ENCODE peak calls at places on chromosomes 11 and 22, in ten cellular contexts. S is small intestine, P is left cardiac atrium, N is T-cell, B is T-helper 1 cell, Z is epithelial cell of prostate, V is cardiac muscle cell, W is HT1080, D is NCI-H1417, O is RCC 7860. X is an unnamed sample.
A peak's percentile ranks its signal among the peaks of the same experiment; 100 is the strongest.

GRCh38 chr11:115653076-115653475 is 148.9 kb upstream of the CADM1 start:
- DNase-seq in S (no peak), P (no peak), N (no peak), B (no peak), Z (no peak), V (no peak), W (peak; percentile 66), D (no peak), O (peak; percentile 64), X (no peak)

GRCh38 chr22:38657248-38657909 is 941 bp downstream of the CBY1 start:
- DNase-seq in S (peak; percentile 42), P (no peak), N (no peak), B (peak; percentile 12), Z (no peak), V (peak; percentile 29), W (no peak), D (no peak), O (no peak), X (peak; percentile 21)

GRCh38 chr11:119100246-119100959 is 1.2 kb downstream of the DPAGT1 start:
- DNase-seq in S (peak; percentile 69), P (no peak), N (no peak), B (no peak), Z (no peak), V (no peak), W (peak; percentile 67), D (peak; percentile 9), O (peak; percentile 41), X (no peak)

GRCh38 chr22:31490496-31490925 is 869 bp upstream of the EIF4ENIF1 start:
- DNase-seq in S (peak; percentile 58), P (peak; percentile 51), N (peak; percentile 7), B (peak; percentile 42), Z (peak; percentile 2), V (peak; percentile 57), W (peak; percentile 71), D (no peak), O (peak; percentile 67), X (peak; percentile 41)

GRCh38 chr22:50305658-50306566 is 1.5 kb downstream of the PLXNB2 start:
- DNase-seq in S (peak; percentile 89), P (peak; percentile 90), N (no peak), B (no peak), Z (peak; percentile 92), V (peak; percentile 57), W (peak; percentile 95), D (peak; percentile 49), O (peak; percentile 95), X (no peak)

GRCh38 chr11:121499405-121499804 is 46.6 kb upstream of the SORL1-AS1 start:
- DNase-seq in S (no peak), P (no peak), N (no peak), B (no peak), Z (no peak), V (no peak), W (no peak), D (no peak), O (no peak), X (no peak)

GRCh38 chr22:45196926-45197605 is 33.3 kb downstream of the NUP50 start:
- DNase-seq in S (no peak), P (no peak), N (no peak), B (no peak), Z (no peak), V (no peak), W (no peak), D (peak; percentile 2), O (no peak), X (no peak)

GRCh38 chr11:103587951-103588788 is 448.3 kb upstream of the DDI1 start:
- DNase-seq in S (no peak), P (no peak), N (no peak), B (no peak), Z (no peak), V (no peak), W (peak; percentile 59), D (peak; percentile 72), O (no peak), X (no peak)

GRCh38 chr11:117876341-117877119 is at the start of gene FXYD6:
- DNase-seq in S (no peak), P (peak; percentile 61), N (no peak), B (no peak), Z (no peak), V (peak; percentile 92), W (no peak), D (peak; percentile 78), O (no peak), X (no peak)

GRCh38 chr11:126383301-126384052 is 28.0 kb downstream of the ST3GAL4 start:
- DNase-seq in S (no peak), P (no peak), N (no peak), B (no peak), Z (no peak), V (no peak), W (no peak), D (no peak), O (no peak), X (no peak)

GRCh38 chr11:82046778-82047177 is 686.9 kb downstream of the FAM181B start:
- DNase-seq in S (no peak), P (no peak), N (no peak), B (no peak), Z (no peak), V (no peak), W (peak; percentile 11), D (no peak), O (no peak), X (no peak)

GRCh38 chr11:66886671-66887221 is 29.9 kb downstream of the LRFN4 start:
- DNase-seq in S (no peak), P (no peak), N (no peak), B (no peak), Z (no peak), V (no peak), W (peak; percentile 85), D (no peak), O (peak; percentile 90), X (no peak)

GRCh38 chr22:49659924-49660315 is 167.8 kb downstream of the BRD1 start:
- DNase-seq in S (no peak), P (no peak), N (no peak), B (no peak), Z (no peak), V (no peak), W (no peak), D (no peak), O (no peak), X (no peak)

GRCh38 chr22:49627217-49628181 is 200.2 kb downstream of the BRD1 start:
- DNase-seq in S (no peak), P (no peak), N (no peak), B (no peak), Z (no peak), V (no peak), W (no peak), D (no peak), O (no peak), X (no peak)

GRCh38 chr22:48975252-48975780 is 852.4 kb downstream of the BRD1 start:
- DNase-seq in S (no peak), P (no peak), N (no peak), B (no peak), Z (no peak), V (no peak), W (no peak), D (no peak), O (no peak), X (no peak)

GRCh38 chr22:27726344-27726725 is 75.2 kb downstream of the MN1 start:
- DNase-seq in S (no peak), P (peak; percentile 23), N (no peak), B (no peak), Z (no peak), V (no peak), W (no peak), D (no peak), O (no peak), X (no peak)

GRCh38 chr11:68120212-68121066 is 749 bp downstream of the CHKA start:
- DNase-seq in S (no peak), P (peak; percentile 68), N (no peak), B (peak; percentile 52), Z (no peak), V (peak; percentile 80), W (no peak), D (peak; percentile 22), O (no peak), X (peak; percentile 18)

GRCh38 chr11:35178862-35179261 is 39.9 kb downstream of the CD44 start:
- DNase-seq in S (no peak), P (no peak), N (no peak), B (no peak), Z (no peak), V (no peak), W (peak; percentile 34), D (no peak), O (peak; percentile 20), X (no peak)

GRCh38 chr11:69088676-69089146 is 40.0 kb downstream of the TPCN2 start:
- DNase-seq in S (peak; percentile 78), P (peak; percentile 68), N (peak; percentile 22), B (no peak), Z (no peak), V (peak; percentile 84), W (peak; percentile 72), D (peak; percentile 61), O (peak; percentile 27), X (peak; percentile 30)

GRCh38 chr11:61514050-61514917 is 5.7 kb downstream of the LRRC10B start:
- DNase-seq in S (no peak), P (no peak), N (no peak), B (no peak), Z (no peak), V (no peak), W (no peak), D (no peak), O (no peak), X (no peak)

GRCh38 chr11:9687736-9688494 is 24.0 kb downstream of the SWAP70 start:
- DNase-seq in S (no peak), P (no peak), N (no peak), B (no peak), Z (no peak), V (peak; percentile 58), W (peak; percentile 9), D (no peak), O (no peak), X (no peak)

GRCh38 chr11:131938321-131938751 is 567.9 kb downstream of the NTM start:
- DNase-seq in S (no peak), P (no peak), N (no peak), B (no peak), Z (no peak), V (no peak), W (no peak), D (no peak), O (no peak), X (no peak)

GRCh38 chr11:79018371-79018849 is 422.4 kb downstream of the TENM4 start:
- DNase-seq in S (no peak), P (no peak), N (no peak), B (no peak), Z (no peak), V (no peak), W (peak; percentile 90), D (no peak), O (peak; percentile 55), X (no peak)

GRCh38 chr11:125551835-125552342 is 17.4 kb upstream of the EI24 start:
- DNase-seq in S (no peak), P (no peak), N (no peak), B (no peak), Z (no peak), V (no peak), W (no peak), D (no peak), O (no peak), X (no peak)

GRCh38 chr22:20509344-20510047 is 2.1 kb downstream of the MED15 start:
- DNase-seq in S (peak; percentile 93), P (peak; percentile 84), N (no peak), B (peak; percentile 44), Z (no peak), V (peak; percentile 70), W (peak; percentile 91), D (no peak), O (peak; percentile 87), X (peak; percentile 32)

GRCh38 chr11:28144808-28145207 is 36.6 kb downstream of the METTL15 start:
- DNase-seq in S (peak; percentile 12), P (no peak), N (no peak), B (no peak), Z (no peak), V (no peak), W (no peak), D (no peak), O (peak; percentile 59), X (no peak)

GRCh38 chr22:29951675-29952413 is 68.9 kb downstream of the MTMR3 start:
- DNase-seq in S (no peak), P (no peak), N (no peak), B (no peak), Z (no peak), V (no peak), W (no peak), D (no peak), O (no peak), X (no peak)

GRCh38 chr11:62842171-62842717 is 2.9 kb upstream of the WDR74 start:
- DNase-seq in S (no peak), P (peak; percentile 43), N (peak; percentile 71), B (peak; percentile 21), Z (no peak), V (peak; percentile 27), W (no peak), D (no peak), O (no peak), X (no peak)